ENCODE peak calls at places on chromosomes 12 and 14, in six cellular contexts. One of them, this sample, is unnamed.

GRCh38 chr12:124034297-124034696 is 61.3 kb downstream of the ZNF664 start:
- DNase-seq in ovary: no peak
- DNase-seq in stomach: no peak
- DNase-seq in A549: no peak
- DNase-seq in tibial nerve: no peak
- DNase-seq in transverse colon: no peak
- DNase-seq in this sample: no peak

GRCh38 chr12:12612403-12612802 is 727 bp downstream of the CREBL2 start:
- DNase-seq in ovary: no peak
- DNase-seq in stomach: no peak
- DNase-seq in A549: peak
- DNase-seq in tibial nerve: no peak
- DNase-seq in transverse colon: no peak
- DNase-seq in this sample: no peak

GRCh38 chr12:96471368-96472040 is 17.9 kb upstream of the CFAP54 start:
- DNase-seq in ovary: no peak
- DNase-seq in stomach: no peak
- DNase-seq in A549: no peak
- DNase-seq in tibial nerve: no peak
- DNase-seq in transverse colon: no peak
- DNase-seq in this sample: no peak

GRCh38 chr12:31309279-31309678 is 16.7 kb downstream of the SINHCAF start:
- DNase-seq in ovary: no peak
- DNase-seq in stomach: no peak
- DNase-seq in A549: no peak
- DNase-seq in tibial nerve: no peak
- DNase-seq in transverse colon: no peak
- DNase-seq in this sample: no peak

GRCh38 chr14:69034612-69035262 is 55.6 kb upstream of the ACTN1 start:
- DNase-seq in ovary: no peak
- DNase-seq in stomach: no peak
- DNase-seq in A549: no peak
- DNase-seq in tibial nerve: no peak
- DNase-seq in transverse colon: no peak
- DNase-seq in this sample: no peak

GRCh38 chr12:100127766-100128508 is 14.7 kb downstream of the BLTP3B start:
- DNase-seq in ovary: no peak
- DNase-seq in stomach: no peak
- DNase-seq in A549: no peak
- DNase-seq in tibial nerve: no peak
- DNase-seq in transverse colon: no peak
- DNase-seq in this sample: no peak

GRCh38 chr12:6215932-6216494 is 15.8 kb downstream of the CD9 start:
- DNase-seq in ovary: no peak
- DNase-seq in stomach: peak
- DNase-seq in A549: peak
- DNase-seq in tibial nerve: peak
- DNase-seq in transverse colon: peak
- DNase-seq in this sample: peak

GRCh38 chr12:123119808-123120207 is 31.1 kb downstream of the PITPNM2 start:
- DNase-seq in ovary: no peak
- DNase-seq in stomach: no peak
- DNase-seq in A549: no peak
- DNase-seq in tibial nerve: no peak
- DNase-seq in transverse colon: no peak
- DNase-seq in this sample: no peak

GRCh38 chr14:92687681-92688433 is 60.6 kb downstream of the LGMN start:
- DNase-seq in ovary: no peak
- DNase-seq in stomach: peak
- DNase-seq in A549: no peak
- DNase-seq in tibial nerve: no peak
- DNase-seq in transverse colon: no peak
- DNase-seq in this sample: peak

GRCh38 chr14:54048311-54048710 is 91.7 kb upstream of the BMP4 start:
- DNase-seq in ovary: no peak
- DNase-seq in stomach: no peak
- DNase-seq in A549: no peak
- DNase-seq in tibial nerve: no peak
- DNase-seq in transverse colon: peak
- DNase-seq in this sample: no peak

GRCh38 chr12:72570601-72571000 is 298.4 kb downstream of the TRHDE start:
- DNase-seq in ovary: no peak
- DNase-seq in stomach: no peak
- DNase-seq in A549: no peak
- DNase-seq in tibial nerve: no peak
- DNase-seq in transverse colon: no peak
- DNase-seq in this sample: no peak

GRCh38 chr12:91250273-91250672 is 67.7 kb upstream of the DCN start:
- DNase-seq in ovary: no peak
- DNase-seq in stomach: no peak
- DNase-seq in A549: no peak
- DNase-seq in tibial nerve: no peak
- DNase-seq in transverse colon: no peak
- DNase-seq in this sample: no peak

GRCh38 chr14:68293404-68293803 is 473.8 kb downstream of the RAD51B start:
- DNase-seq in ovary: no peak
- DNase-seq in stomach: no peak
- DNase-seq in A549: no peak
- DNase-seq in tibial nerve: no peak
- DNase-seq in transverse colon: peak
- DNase-seq in this sample: no peak

GRCh38 chr12:39012870-39013269 is 107.5 kb upstream of the CPNE8 start:
- DNase-seq in ovary: no peak
- DNase-seq in stomach: no peak
- DNase-seq in A549: no peak
- DNase-seq in tibial nerve: no peak
- DNase-seq in transverse colon: no peak
- DNase-seq in this sample: no peak

GRCh38 chr12:86230516-86231146 is 25.6 kb downstream of the MGAT4C start:
- DNase-seq in ovary: no peak
- DNase-seq in stomach: no peak
- DNase-seq in A549: no peak
- DNase-seq in tibial nerve: no peak
- DNase-seq in transverse colon: no peak
- DNase-seq in this sample: no peak

GRCh38 chr14:105489607-105490317 is 1.3 kb upstream of the TEDC1 start:
- DNase-seq in ovary: peak
- DNase-seq in stomach: peak
- DNase-seq in A549: peak
- DNase-seq in tibial nerve: peak
- DNase-seq in transverse colon: peak
- DNase-seq in this sample: peak

GRCh38 chr12:119456824-119457223 is 122.3 kb downstream of the CCDC60 start:
- DNase-seq in ovary: no peak
- DNase-seq in stomach: no peak
- DNase-seq in A549: no peak
- DNase-seq in tibial nerve: no peak
- DNase-seq in transverse colon: no peak
- DNase-seq in this sample: no peak
- TF ChIP-seq EP300 in ovary: no peak
- TF ChIP-seq EP300 in stomach: no peak
- TF ChIP-seq EP300 in A549: no peak
- TF ChIP-seq EP300 in tibial nerve: no peak
- TF ChIP-seq EP300 in transverse colon: no peak
- TF ChIP-seq EP300 in this sample: no peak

DNA sequence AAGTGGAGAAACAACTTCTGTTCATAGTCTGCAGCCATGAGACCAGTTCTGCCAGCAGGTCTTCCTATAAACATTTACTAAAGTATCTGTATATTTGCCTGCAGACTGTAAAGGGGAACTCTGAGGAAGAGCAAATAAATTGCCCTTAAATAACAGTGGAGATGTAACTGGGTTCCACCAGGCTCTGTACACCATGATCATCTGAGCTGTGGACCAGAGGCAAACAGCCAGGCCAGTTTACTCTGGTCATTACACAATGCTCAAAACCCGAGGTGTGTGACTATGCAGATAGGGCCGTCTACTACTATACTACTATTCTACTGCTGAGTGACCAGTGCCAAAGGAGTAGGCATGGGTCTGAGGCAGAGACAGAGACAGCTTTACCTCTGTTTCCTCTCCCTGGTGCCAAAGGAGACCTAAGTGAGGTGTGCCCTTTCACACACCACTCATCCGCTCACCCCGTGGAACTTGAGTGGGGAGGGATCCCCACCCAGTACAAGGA is 21.2 kb upstream of the CERS5 start:
- DNase-seq in ovary: no peak
- DNase-seq in stomach: no peak
- DNase-seq in A549: no peak
- DNase-seq in tibial nerve: no peak
- DNase-seq in transverse colon: no peak
- DNase-seq in this sample: peak
- H3K27ac ChIP-seq in ovary: no peak
- H3K27ac ChIP-seq in stomach: peak
- H3K27ac ChIP-seq in A549: no peak
- H3K27ac ChIP-seq in tibial nerve: peak
- H3K27ac ChIP-seq in transverse colon: peak
- H3K27ac ChIP-seq in this sample: peak

GRCh38 chr14:50560929-50561280 is 960 bp downstream of the ATL1 start:
- DNase-seq in ovary: peak
- DNase-seq in stomach: peak
- DNase-seq in A549: peak
- DNase-seq in tibial nerve: peak
- DNase-seq in transverse colon: peak
- DNase-seq in this sample: peak
- TF ChIP-seq POLR2A in ovary: peak
- TF ChIP-seq POLR2A in stomach: no peak
- TF ChIP-seq POLR2A in A549: peak
- TF ChIP-seq POLR2A in tibial nerve: peak
- TF ChIP-seq POLR2A in transverse colon: peak
- TF ChIP-seq POLR2A in this sample: peak

GRCh38 chr14:96255501-96256366 is at the start of gene BDKRB1:
- DNase-seq in ovary: no peak
- DNase-seq in stomach: no peak
- DNase-seq in A549: no peak
- DNase-seq in tibial nerve: no peak
- DNase-seq in transverse colon: no peak
- DNase-seq in this sample: no peak
- TF ChIP-seq EP300 in ovary: no peak
- TF ChIP-seq EP300 in stomach: peak
- TF ChIP-seq EP300 in A549: no peak
- TF ChIP-seq EP300 in tibial nerve: peak
- TF ChIP-seq EP300 in transverse colon: no peak
- TF ChIP-seq EP300 in this sample: no peak

GRCh38 chr12:57130941-57131340 is 2.7 kb downstream of the LRP1 start:
- DNase-seq in ovary: no peak
- DNase-seq in stomach: no peak
- DNase-seq in A549: no peak
- DNase-seq in tibial nerve: no peak
- DNase-seq in transverse colon: peak
- DNase-seq in this sample: no peak

GRCh38 chr12:57133916-57134315 is 5.6 kb downstream of the LRP1 start:
- DNase-seq in ovary: no peak
- DNase-seq in stomach: no peak
- DNase-seq in A549: no peak
- DNase-seq in tibial nerve: no peak
- DNase-seq in transverse colon: peak
- DNase-seq in this sample: peak

GRCh38 chr12:57134949-57135348 is 6.7 kb downstream of the LRP1 start:
- DNase-seq in ovary: no peak
- DNase-seq in stomach: no peak
- DNase-seq in A549: no peak
- DNase-seq in tibial nerve: no peak
- DNase-seq in transverse colon: peak
- DNase-seq in this sample: no peak

GRCh38 chr12:57131896-57132744 is 3.8 kb downstream of the LRP1 start:
- DNase-seq in ovary: no peak
- DNase-seq in stomach: no peak
- DNase-seq in A549: no peak
- DNase-seq in tibial nerve: no peak
- DNase-seq in transverse colon: peak
- DNase-seq in this sample: peak

DNA sequence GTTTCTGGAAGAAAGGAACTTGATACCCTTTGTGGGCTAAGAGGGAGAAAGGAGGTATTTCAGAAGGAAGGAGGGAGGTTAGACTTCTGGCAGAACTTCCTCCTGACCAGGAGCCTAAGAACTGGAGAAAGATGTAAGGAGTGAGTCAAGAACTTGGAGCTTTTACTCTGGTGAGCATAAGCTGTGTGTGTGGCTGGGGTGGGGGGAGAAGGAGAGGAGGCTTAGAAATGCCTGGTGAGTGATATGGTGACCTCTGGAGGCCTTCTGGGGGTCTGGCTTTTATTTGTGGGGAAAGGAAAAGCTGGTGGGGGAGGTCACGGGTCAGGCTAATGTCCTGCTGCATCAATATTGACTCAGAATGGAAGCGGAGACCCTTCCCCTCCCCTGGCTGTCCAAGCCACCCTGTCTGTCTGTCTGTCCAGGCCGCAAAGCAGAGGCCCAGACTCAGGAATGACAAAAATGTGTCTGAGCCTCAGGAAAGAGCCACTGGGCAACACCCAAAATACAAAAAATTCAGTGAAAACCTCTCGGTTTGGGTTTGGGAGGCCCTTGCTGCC is 4.8 kb downstream of the LRP1 start:
- DNase-seq in ovary: no peak
- DNase-seq in stomach: no peak
- DNase-seq in A549: no peak
- DNase-seq in tibial nerve: no peak
- DNase-seq in transverse colon: peak
- DNase-seq in this sample: no peak
- H3K27ac ChIP-seq in ovary: peak
- H3K27ac ChIP-seq in stomach: peak
- H3K27ac ChIP-seq in A549: peak
- H3K27ac ChIP-seq in tibial nerve: peak
- H3K27ac ChIP-seq in transverse colon: peak
- H3K27ac ChIP-seq in this sample: peak